ENCODE peak calls at places on chromosomes 7 and 10, in nine cellular contexts. N, M, F, V, G, P, Y, H and R are unnamed samples.

GRCh38 chr10:94623572-94623971 is 60.0 kb upstream of the CYP2C18 start:
- DNase-seq in N (no peak), M (no peak), F (peak; percentile 83), V (no peak), G (no peak), P (no peak), Y (no peak), H (no peak), R (no peak)

GRCh38 chr10:120586471-120586872 is 129.4 kb downstream of the PLPP4 start:
- DNase-seq in N (no peak), M (no peak), F (no peak), V (no peak), G (no peak), P (no peak), Y (no peak), H (no peak), R (no peak)

GRCh38 chr10:97891497-97892167 is 42.0 kb downstream of the GOLGA7B start:
- DNase-seq in N (no peak), M (no peak), F (no peak), V (no peak), G (no peak), P (peak; percentile 58), Y (no peak), H (peak; percentile 95), R (no peak)

GRCh38 chr7:91636129-91636724 is 244.3 kb downstream of the MTERF1 start:
- DNase-seq in N (no peak), M (no peak), F (peak; percentile 82), V (no peak), G (no peak), P (no peak), Y (no peak), H (no peak), R (no peak)

GRCh38 chr10:96743988-96744585 is 23.8 kb upstream of the PIK3AP1 start:
- DNase-seq in N (no peak), M (no peak), F (peak; percentile 50), V (peak; percentile 33), G (no peak), P (no peak), Y (no peak), H (no peak), R (peak; percentile 7)

GRCh38 chr7:42002654-42003053 is 234.4 kb downstream of the GLI3 start:
- DNase-seq in N (no peak), M (no peak), F (no peak), V (no peak), G (no peak), P (no peak), Y (no peak), H (no peak), R (no peak)

GRCh38 chr7:99478464-99479440 is 6.1 kb downstream of the ZNF789 start:
- DNase-seq in N (no peak), M (no peak), F (no peak), V (no peak), G (no peak), P (peak; percentile 58), Y (no peak), H (no peak), R (no peak)

GRCh38 chr10:1177936-1178335 is 121.8 kb downstream of the WDR37 start:
- DNase-seq in N (peak; percentile 22), M (no peak), F (no peak), V (no peak), G (peak; percentile 17), P (no peak), Y (no peak), H (peak; percentile 9), R (no peak)

GRCh38 chr7:139737221-139738100 is 40.3 kb downstream of the HIPK2 start:
- DNase-seq in N (no peak), M (no peak), F (no peak), V (no peak), G (no peak), P (no peak), Y (peak; percentile 47), H (no peak), R (no peak)

GRCh38 chr10:14859043-14859442 is 19.6 kb upstream of the SUV39H2 start:
- DNase-seq in N (no peak), M (no peak), F (no peak), V (no peak), G (no peak), P (no peak), Y (no peak), H (no peak), R (no peak)

GRCh38 chr10:127999291-127999690 is 92.4 kb downstream of the PTPRE start:
- DNase-seq in N (no peak), M (no peak), F (no peak), V (no peak), G (peak; percentile 58), P (no peak), Y (no peak), H (no peak), R (no peak)

GRCh38 chr7:111815354-111815753 is 253.1 kb upstream of the IMMP2L start:
- DNase-seq in N (no peak), M (no peak), F (no peak), V (no peak), G (no peak), P (no peak), Y (no peak), H (no peak), R (no peak)

GRCh38 chr10:131980757-131981428 is 830 bp downstream of the BNIP3 start:
- DNase-seq in N (peak; percentile 51), M (no peak), F (peak; percentile 84), V (peak; percentile 68), G (peak; percentile 67), P (peak; percentile 83), Y (no peak), H (no peak), R (no peak)

GRCh38 chr7:87935373-87935706 is 1.3 kb downstream of the ADAM22 start:
- DNase-seq in N (no peak), M (no peak), F (peak; percentile 11), V (no peak), G (no peak), P (no peak), Y (no peak), H (no peak), R (no peak)

GRCh38 chr7:28354601-28355062 is 57.7 kb upstream of the CREB5 start:
- DNase-seq in N (no peak), M (no peak), F (peak; percentile 17), V (no peak), G (no peak), P (no peak), Y (no peak), H (no peak), R (no peak)

GRCh38 chr7:100662377-100662776 is 6.1 kb upstream of the ACTL6B start:
- DNase-seq in N (no peak), M (peak; percentile 56), F (no peak), V (no peak), G (no peak), P (no peak), Y (no peak), H (no peak), R (no peak)

GRCh38 chr7:131094685-131095084 is 233.0 kb upstream of the MKLN1 start:
- DNase-seq in N (no peak), M (no peak), F (no peak), V (no peak), G (no peak), P (no peak), Y (no peak), H (no peak), R (no peak)

GRCh38 chr7:127981965-127982364 is 49.3 kb downstream of the LRRC4 start:
- DNase-seq in N (no peak), M (no peak), F (no peak), V (no peak), G (no peak), P (no peak), Y (no peak), H (no peak), R (no peak)

GRCh38 chr7:28106316-28106957 is 74.2 kb downstream of the JAZF1 start:
- DNase-seq in N (no peak), M (no peak), F (no peak), V (no peak), G (no peak), P (no peak), Y (no peak), H (no peak), R (no peak)

GRCh38 chr10:6721964-6722615 is 142.0 kb upstream of the PRKCQ start:
- DNase-seq in N (no peak), M (no peak), F (peak; percentile 14), V (no peak), G (no peak), P (no peak), Y (no peak), H (no peak), R (no peak)

GRCh38 chr10:22479419-22479818 is 134.1 kb downstream of the SPAG6 start:
- DNase-seq in N (no peak), M (no peak), F (no peak), V (no peak), G (no peak), P (no peak), Y (no peak), H (no peak), R (no peak)
- H3K27ac ChIP-seq in N (no peak overlapping the region), M (no peak overlapping the region), F (no peak overlapping the region), V (no peak overlapping the region), G (no peak overlapping the region), P (no peak overlapping the region), Y (no peak overlapping the region), H (no peak overlapping the region), R (no peak overlapping the region)

DNA sequence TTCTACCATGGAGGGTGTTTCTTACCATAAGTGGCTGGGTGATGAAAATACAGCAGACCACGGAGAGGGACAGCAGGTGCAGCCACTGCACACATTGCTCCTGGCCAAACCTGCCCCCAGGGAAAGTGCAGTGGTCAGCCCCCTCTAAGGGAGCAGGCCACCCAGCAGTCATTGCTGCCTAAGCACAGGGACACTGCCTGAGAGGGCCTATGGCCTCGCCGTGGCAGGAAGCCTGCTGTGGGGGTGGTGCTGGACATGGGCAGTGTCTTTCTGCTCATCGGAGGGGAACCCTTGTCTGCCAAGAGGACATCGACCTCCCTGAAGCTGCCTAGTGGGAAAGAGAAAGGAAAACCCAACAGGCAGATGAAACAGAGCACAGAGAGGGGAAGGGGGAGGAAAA is 118.3 kb downstream of the PKD1L1 start:
- DNase-seq in N (no peak), M (no peak), F (no peak), V (no peak), G (no peak), P (no peak), Y (no peak), H (no peak), R (no peak)
- TF ChIP-seq POLR2AphosphoS5 in N (no peak), M (no peak), F (no peak), V (no peak), G (no peak), P (no peak), Y (no peak), H (no peak), R (no peak)

DNA sequence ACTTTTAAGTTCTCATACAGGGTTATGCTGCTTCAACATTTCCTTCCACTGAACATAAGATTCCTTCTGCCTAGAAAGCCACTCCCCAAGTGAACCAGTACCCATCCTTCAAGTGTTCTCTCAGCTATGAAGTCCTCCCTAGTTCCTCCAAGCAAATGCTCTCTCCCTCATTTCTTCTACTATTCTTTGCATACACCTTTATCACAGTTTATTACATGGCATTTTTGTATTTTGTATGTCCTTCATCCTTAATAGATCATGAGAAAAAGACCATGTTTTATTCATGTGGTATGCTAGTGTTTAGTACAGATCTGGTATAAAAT is 1.9 kb downstream of the SYPL1 start:
- DNase-seq in N (no peak), M (no peak), F (no peak), V (no peak), G (no peak), P (no peak), Y (no peak), H (no peak), R (no peak)
- H3K4me1 ChIP-seq in N (peaks cover 8% of the 10 kb centered on the region), M (peaks cover 61% of the 10 kb centered on the region), F (peaks cover 29% of the 10 kb centered on the region), V (peaks cover 14% of the 10 kb centered on the region), G (peaks cover 58% of the 10 kb centered on the region), P (peaks cover 80% of the 10 kb centered on the region), Y (peaks cover 32% of the 10 kb centered on the region), H (peaks cover 21% of the 10 kb centered on the region), R (peaks cover 46% of the 10 kb centered on the region)

GRCh38 chr7:6056616-6057015 is 25.4 kb downstream of the ANKRD61 start:
- DNase-seq in N (no peak), M (no peak), F (no peak), V (no peak), G (no peak), P (no peak), Y (no peak), H (no peak), R (no peak)
- H3K27ac ChIP-seq in N (no peak overlapping the region), M (peak overlapping the region; percentile 39), F (no peak overlapping the region), V (no peak overlapping the region), G (no peak overlapping the region), P (no peak overlapping the region), Y (no peak overlapping the region), H (no peak overlapping the region), R (no peak overlapping the region)